ENCODE peak calls at places on chromosome 13, in four cellular contexts. One of them, this sample, is unnamed.

GRCh38 chr13:54185785-54186184 is 1157.2 kb downstream of the OLFM4 start:
- DNase-seq in HCT116: no peak
- DNase-seq in astrocyte: no peak
- DNase-seq in left ventricle myocardium inferior: no peak
- DNase-seq in this sample: no peak

GRCh38 chr13:36135876-36136275 is 4.7 kb upstream of the DCLK1 start:
- DNase-seq in HCT116: no peak
- DNase-seq in astrocyte: no peak
- DNase-seq in left ventricle myocardium inferior: no peak
- DNase-seq in this sample: no peak

GRCh38 chr13:94121686-94122085 is 357.8 kb downstream of the DCT start:
- DNase-seq in HCT116: no peak
- DNase-seq in astrocyte: peak; percentile 90
- DNase-seq in left ventricle myocardium inferior: no peak
- DNase-seq in this sample: no peak

GRCh38 chr13:50149932-50150331 is 134.7 kb downstream of the KCNRG start:
- DNase-seq in HCT116: no peak
- DNase-seq in astrocyte: no peak
- DNase-seq in left ventricle myocardium inferior: peak; percentile 40
- DNase-seq in this sample: no peak

GRCh38 chr13:70490320-70490935 is 382.2 kb upstream of the KLHL1 start:
- DNase-seq in HCT116: no peak
- DNase-seq in astrocyte: no peak
- DNase-seq in left ventricle myocardium inferior: no peak
- DNase-seq in this sample: no peak

GRCh38 chr13:71278512-71278911 is 588.5 kb downstream of the DACH1 start:
- DNase-seq in HCT116: no peak
- DNase-seq in astrocyte: no peak
- DNase-seq in left ventricle myocardium inferior: no peak
- DNase-seq in this sample: no peak

GRCh38 chr13:93388701-93389100 is 162.1 kb downstream of the GPC6 start:
- DNase-seq in HCT116: no peak
- DNase-seq in astrocyte: peak; percentile 53
- DNase-seq in left ventricle myocardium inferior: no peak
- DNase-seq in this sample: no peak

GRCh38 chr13:111346281-111346680 is 25.8 kb downstream of the TEX29 start:
- DNase-seq in HCT116: no peak
- DNase-seq in astrocyte: no peak
- DNase-seq in left ventricle myocardium inferior: peak; percentile 54
- DNase-seq in this sample: no peak

GRCh38 chr13:40102854-40103253 is 447.4 kb downstream of the COG6 start:
- DNase-seq in HCT116: peak; percentile 51
- DNase-seq in astrocyte: peak; percentile 98
- DNase-seq in left ventricle myocardium inferior: no peak
- DNase-seq in this sample: no peak

GRCh38 chr13:72541674-72542073 is 185.8 kb downstream of the MZT1 start:
- DNase-seq in HCT116: no peak
- DNase-seq in astrocyte: no peak
- DNase-seq in left ventricle myocardium inferior: no peak
- DNase-seq in this sample: no peak

GRCh38 chr13:95604534-95604915 is 40.0 kb downstream of the DZIP1 start:
- DNase-seq in HCT116: no peak
- DNase-seq in astrocyte: peak; percentile 45
- DNase-seq in left ventricle myocardium inferior: no peak
- DNase-seq in this sample: no peak

GRCh38 chr13:112210401-112210800 is 143.5 kb downstream of the SOX1 start:
- DNase-seq in HCT116: no peak
- DNase-seq in astrocyte: no peak
- DNase-seq in left ventricle myocardium inferior: no peak
- DNase-seq in this sample: no peak

GRCh38 chr13:110503037-110503901 is 58.3 kb downstream of the RAB20 start:
- DNase-seq in HCT116: no peak
- DNase-seq in astrocyte: no peak
- DNase-seq in left ventricle myocardium inferior: no peak
- DNase-seq in this sample: no peak

GRCh38 chr13:107192289-107192688 is 624.4 kb upstream of the ARGLU1 start:
- DNase-seq in HCT116: no peak
- DNase-seq in astrocyte: peak; percentile 48
- DNase-seq in left ventricle myocardium inferior: no peak
- DNase-seq in this sample: peak; percentile 76

GRCh38 chr13:107458269-107458668 is 757.1 kb downstream of the LIG4 start:
- DNase-seq in HCT116: no peak
- DNase-seq in astrocyte: no peak
- DNase-seq in left ventricle myocardium inferior: no peak
- DNase-seq in this sample: no peak

GRCh38 chr13:68676513-68677115 is 1431.0 kb upstream of the ATXN8OS start:
- DNase-seq in HCT116: no peak
- DNase-seq in astrocyte: peak; percentile 1
- DNase-seq in left ventricle myocardium inferior: no peak
- DNase-seq in this sample: no peak

GRCh38 chr13:32838985-32839384 is 177.2 kb upstream of the KL start:
- DNase-seq in HCT116: no peak
- DNase-seq in astrocyte: no peak
- DNase-seq in left ventricle myocardium inferior: no peak
- DNase-seq in this sample: no peak

GRCh38 chr13:94602467-94602866 is 810 bp downstream of the GPR180 start:
- DNase-seq in HCT116: no peak
- DNase-seq in astrocyte: no peak
- DNase-seq in left ventricle myocardium inferior: no peak
- DNase-seq in this sample: no peak

GRCh38 chr13:78993792-78994191 is 334.8 kb upstream of the OBI1 start:
- DNase-seq in HCT116: no peak
- DNase-seq in astrocyte: no peak
- DNase-seq in left ventricle myocardium inferior: no peak
- DNase-seq in this sample: no peak

GRCh38 chr13:37023871-37024270 is 23.3 kb downstream of the EXOSC8 start:
- DNase-seq in HCT116: no peak
- DNase-seq in astrocyte: peak; percentile 36
- DNase-seq in left ventricle myocardium inferior: no peak
- DNase-seq in this sample: no peak

GRCh38 chr13:97889803-97890202 is 63.7 kb upstream of the IPO5 start:
- DNase-seq in HCT116: no peak
- DNase-seq in astrocyte: peak; percentile 4
- DNase-seq in left ventricle myocardium inferior: peak; percentile 36
- DNase-seq in this sample: no peak

GRCh38 chr13:76385606-76386005 is 500.6 kb downstream of the KCTD12 start:
- DNase-seq in HCT116: no peak
- DNase-seq in astrocyte: no peak
- DNase-seq in left ventricle myocardium inferior: no peak
- DNase-seq in this sample: no peak

GRCh38 chr13:107586216-107586615 is 629.1 kb downstream of the LIG4 start:
- DNase-seq in HCT116: no peak
- DNase-seq in astrocyte: peak; percentile 22
- DNase-seq in left ventricle myocardium inferior: no peak
- DNase-seq in this sample: no peak

GRCh38 chr13:75373988-75374387 is 108.0 kb downstream of the TBC1D4 start:
- DNase-seq in HCT116: no peak
- DNase-seq in astrocyte: no peak
- DNase-seq in left ventricle myocardium inferior: no peak
- DNase-seq in this sample: no peak

GRCh38 chr13:75378301-75378700 is 103.7 kb downstream of the TBC1D4 start:
- DNase-seq in HCT116: no peak
- DNase-seq in astrocyte: no peak
- DNase-seq in left ventricle myocardium inferior: no peak
- DNase-seq in this sample: no peak

GRCh38 chr13:75375329-75375728 is 106.6 kb downstream of the TBC1D4 start:
- DNase-seq in HCT116: no peak
- DNase-seq in astrocyte: no peak
- DNase-seq in left ventricle myocardium inferior: no peak
- DNase-seq in this sample: no peak

GRCh38 chr13:75372923-75373841 is 108.8 kb downstream of the TBC1D4 start:
- DNase-seq in HCT116: no peak
- DNase-seq in astrocyte: no peak
- DNase-seq in left ventricle myocardium inferior: no peak
- DNase-seq in this sample: no peak

GRCh38 chr13:75376792-75377402 is 105.1 kb downstream of the TBC1D4 start:
- DNase-seq in HCT116: no peak
- DNase-seq in astrocyte: no peak
- DNase-seq in left ventricle myocardium inferior: no peak
- DNase-seq in this sample: no peak
- H3K4me1 ChIP-seq in HCT116: no peaks in the 10 kb centered on the region
- H3K4me1 ChIP-seq in astrocyte: peaks cover 4% of the 10 kb centered on the region
- H3K4me1 ChIP-seq in left ventricle myocardium inferior: peaks cover 60% of the 10 kb centered on the region
- H3K4me1 ChIP-seq in this sample: peaks cover 78% of the 10 kb centered on the region

GRCh38 chr13:19618925-19619324 is 14.5 kb upstream of the MPHOSPH8 start:
- DNase-seq in HCT116: peak; percentile 35
- DNase-seq in astrocyte: no peak
- DNase-seq in left ventricle myocardium inferior: no peak
- DNase-seq in this sample: no peak
- TF ChIP-seq CTCF in HCT116: peak; percentile 25
- TF ChIP-seq CTCF in astrocyte: peak; percentile 60
- TF ChIP-seq CTCF in left ventricle myocardium inferior: peak; percentile 59
- TF ChIP-seq CTCF in this sample: peak; percentile 67

GRCh38 chr13:45541806-45542205 is 73.7 kb downstream of the ERICH6B start:
- DNase-seq in HCT116: no peak
- DNase-seq in astrocyte: no peak
- DNase-seq in left ventricle myocardium inferior: no peak
- DNase-seq in this sample: no peak

GRCh38 chr13:45542391-45542790 is 73.1 kb downstream of the ERICH6B start:
- DNase-seq in HCT116: no peak
- DNase-seq in astrocyte: no peak
- DNase-seq in left ventricle myocardium inferior: no peak
- DNase-seq in this sample: no peak

GRCh38 chr13:45542878-45543277 is 72.7 kb downstream of the ERICH6B start:
- DNase-seq in HCT116: no peak
- DNase-seq in astrocyte: no peak
- DNase-seq in left ventricle myocardium inferior: no peak
- DNase-seq in this sample: no peak

GRCh38 chr13:45540195-45540594 is 75.3 kb downstream of the ERICH6B start:
- DNase-seq in HCT116: no peak
- DNase-seq in astrocyte: no peak
- DNase-seq in left ventricle myocardium inferior: no peak
- DNase-seq in this sample: no peak

GRCh38 chr13:45540864-45541263 is 74.7 kb downstream of the ERICH6B start:
- DNase-seq in HCT116: no peak
- DNase-seq in astrocyte: no peak
- DNase-seq in left ventricle myocardium inferior: no peak
- DNase-seq in this sample: no peak
- H3K4me1 ChIP-seq in HCT116: no peaks in the 10 kb centered on the region
- H3K4me1 ChIP-seq in astrocyte: no peaks in the 10 kb centered on the region
- H3K4me1 ChIP-seq in left ventricle myocardium inferior: no peaks in the 10 kb centered on the region
- H3K4me1 ChIP-seq in this sample: peaks cover under 1% of the 10 kb centered on the region

GRCh38 chr13:42883771-42884170 is 102.4 kb downstream of the FAM216B start:
- DNase-seq in HCT116: peak; percentile 2
- DNase-seq in astrocyte: peak; percentile 14
- DNase-seq in left ventricle myocardium inferior: no peak
- DNase-seq in this sample: peak; percentile 43
- TF ChIP-seq CTCF in HCT116: no peak
- TF ChIP-seq CTCF in astrocyte: no peak
- TF ChIP-seq CTCF in left ventricle myocardium inferior: peak; percentile 42
- TF ChIP-seq CTCF in this sample: peak; percentile 51

GRCh38 chr13:66992683-66993082 is 237.5 kb downstream of the PCDH9 start:
- DNase-seq in HCT116: no peak
- DNase-seq in astrocyte: no peak
- DNase-seq in left ventricle myocardium inferior: no peak
- DNase-seq in this sample: no peak
- H3K4me1 ChIP-seq in HCT116: no peaks in the 10 kb centered on the region
- H3K4me1 ChIP-seq in astrocyte: no peaks in the 10 kb centered on the region
- H3K4me1 ChIP-seq in left ventricle myocardium inferior: peaks cover 11% of the 10 kb centered on the region
- H3K4me1 ChIP-seq in this sample: no peaks in the 10 kb centered on the region

GRCh38 chr13:26253787-26254582 is at the start of gene CDK8:
- DNase-seq in HCT116: peak; percentile 83
- DNase-seq in astrocyte: peak; percentile 93
- DNase-seq in left ventricle myocardium inferior: peak; percentile 93
- DNase-seq in this sample: peak; percentile 94

GRCh38 chr13:26253262-26253786 is 605 bp upstream of the CDK8 start:
- DNase-seq in HCT116: no peak
- DNase-seq in astrocyte: no peak
- DNase-seq in left ventricle myocardium inferior: no peak
- DNase-seq in this sample: no peak

GRCh38 chr13:26257049-26257448 is 3.1 kb downstream of the CDK8 start:
- DNase-seq in HCT116: no peak
- DNase-seq in astrocyte: no peak
- DNase-seq in left ventricle myocardium inferior: no peak
- DNase-seq in this sample: no peak

GRCh38 chr13:26255717-26256277 is 1.9 kb downstream of the CDK8 start:
- DNase-seq in HCT116: no peak
- DNase-seq in astrocyte: peak; percentile 2
- DNase-seq in left ventricle myocardium inferior: no peak
- DNase-seq in this sample: peak; percentile 12

DNA sequence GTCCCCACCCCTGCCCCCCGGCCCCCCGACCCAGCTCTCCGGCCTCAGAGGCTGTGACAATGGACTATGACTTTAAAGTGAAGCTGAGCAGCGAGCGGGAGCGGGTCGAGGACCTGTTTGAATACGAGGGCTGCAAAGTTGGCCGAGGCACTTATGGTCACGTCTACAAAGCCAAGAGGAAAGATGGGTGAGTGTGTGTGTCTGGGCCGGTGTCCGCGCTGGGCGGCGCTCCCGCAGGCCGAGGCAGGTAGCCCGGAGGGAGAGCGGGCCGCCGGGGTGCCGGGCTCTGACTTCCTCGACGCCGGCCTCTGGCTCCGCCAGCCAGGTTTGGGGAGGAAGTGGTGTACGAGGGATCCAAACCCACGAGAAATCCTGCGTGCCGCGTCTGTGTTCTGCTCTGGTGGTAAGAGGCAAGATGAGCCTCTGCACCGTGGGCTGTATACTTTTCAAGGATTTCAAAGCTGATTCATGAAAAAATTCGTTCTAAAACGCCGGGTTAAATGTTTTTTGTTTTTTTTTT is 714 bp downstream of the CDK8 start:
- DNase-seq in HCT116: no peak
- DNase-seq in astrocyte: peak; percentile 43
- DNase-seq in left ventricle myocardium inferior: peak; percentile 46
- DNase-seq in this sample: peak; percentile 70
- TF ChIP-seq CTCF in HCT116: no peak
- TF ChIP-seq CTCF in astrocyte: no peak
- TF ChIP-seq CTCF in left ventricle myocardium inferior: no peak
- TF ChIP-seq CTCF in this sample: no peak

DNA sequence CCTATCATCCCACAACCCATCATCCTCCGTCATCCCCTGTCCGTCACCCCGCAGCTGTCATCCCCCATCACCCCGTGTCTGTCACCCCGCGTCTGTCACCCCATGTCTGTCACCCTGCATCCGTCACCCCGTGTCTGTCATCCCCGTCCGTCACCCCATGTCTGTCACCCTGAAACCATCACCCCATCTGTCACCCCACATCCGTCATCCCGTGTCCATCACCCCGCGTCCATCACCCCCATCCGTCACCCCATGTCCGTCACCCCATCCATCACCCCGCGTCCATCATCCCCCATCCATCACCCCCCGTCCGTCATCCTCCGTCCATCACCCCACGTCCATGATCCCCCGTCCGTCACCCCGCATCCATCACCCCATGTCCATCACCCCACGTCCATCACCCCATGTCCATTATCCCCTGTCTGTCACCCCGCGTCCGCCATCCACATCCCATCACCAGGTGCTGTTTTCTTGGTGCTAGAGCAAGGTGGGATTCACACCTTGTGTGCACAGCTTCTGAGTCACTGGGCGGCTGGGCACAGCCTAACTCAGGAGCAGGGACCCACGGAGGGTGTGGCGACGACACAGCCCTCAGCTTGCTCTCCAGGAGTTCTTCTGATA is 24.2 kb downstream of the RASA3 start:
- DNase-seq in HCT116: no peak
- DNase-seq in astrocyte: no peak
- DNase-seq in left ventricle myocardium inferior: no peak
- DNase-seq in this sample: no peak
- H3K4me1 ChIP-seq in HCT116: no peaks in the 10 kb centered on the region
- H3K4me1 ChIP-seq in astrocyte: peaks cover 52% of the 10 kb centered on the region
- H3K4me1 ChIP-seq in left ventricle myocardium inferior: peaks cover 36% of the 10 kb centered on the region
- H3K4me1 ChIP-seq in this sample: no peaks in the 10 kb centered on the region

This sample was measured in Caco-2.